ENCODE peak calls at places on chromosome 22, in ten cellular contexts. One of them, this sample, is unnamed.

GRCh38 chr22:23055448-23056179 is 14.7 kb upstream of the GNAZ start:
- DNase-seq in CD4-positive, CD25-positive, alpha-beta regulatory T cell: no peak
- DNase-seq in head of caudate nucleus: no peak
- DNase-seq in hypothalamus: no peak
- DNase-seq in stimulated activated CD8-positive, alpha-beta memory T cell treated with anti-CD3 and anti-CD28 coated beads, Interleukin-2, amount 100 ng/mL, for 48 hours: no peak
- DNase-seq in activated gamma-delta T cell treated with Interleukin-2 at 50 U/mL for 16 hours: no peak
- DNase-seq in stomach: no peak
- DNase-seq in RWPE1: no peak
- DNase-seq in NCI-H2029 treated with DMSO at 0.1 percent for 48 hours: no peak
- DNase-seq in mesenchymal stem cell: no peak
- DNase-seq in this sample: no peak

GRCh38 chr22:27842994-27843431 is 41.5 kb upstream of the MN1 start:
- DNase-seq in CD4-positive, CD25-positive, alpha-beta regulatory T cell: no peak
- DNase-seq in head of caudate nucleus: no peak
- DNase-seq in hypothalamus: no peak
- DNase-seq in stimulated activated CD8-positive, alpha-beta memory T cell treated with anti-CD3 and anti-CD28 coated beads, Interleukin-2, amount 100 ng/mL, for 48 hours: no peak
- DNase-seq in activated gamma-delta T cell treated with Interleukin-2 at 50 U/mL for 16 hours: no peak
- DNase-seq in stomach: no peak
- DNase-seq in RWPE1: no peak
- DNase-seq in NCI-H2029 treated with DMSO at 0.1 percent for 48 hours: no peak
- DNase-seq in mesenchymal stem cell: no peak
- DNase-seq in this sample: peak; percentile 32

GRCh38 chr22:29408925-29409324 is 20.6 kb upstream of the AP1B1 start:
- DNase-seq in CD4-positive, CD25-positive, alpha-beta regulatory T cell: no peak
- DNase-seq in head of caudate nucleus: no peak
- DNase-seq in hypothalamus: no peak
- DNase-seq in stimulated activated CD8-positive, alpha-beta memory T cell treated with anti-CD3 and anti-CD28 coated beads, Interleukin-2, amount 100 ng/mL, for 48 hours: no peak
- DNase-seq in activated gamma-delta T cell treated with Interleukin-2 at 50 U/mL for 16 hours: no peak
- DNase-seq in stomach: no peak
- DNase-seq in RWPE1: no peak
- DNase-seq in NCI-H2029 treated with DMSO at 0.1 percent for 48 hours: no peak
- DNase-seq in mesenchymal stem cell: no peak
- DNase-seq in this sample: no peak

GRCh38 chr22:28829358-28830181 is 29.2 kb upstream of the XBP1 start:
- DNase-seq in CD4-positive, CD25-positive, alpha-beta regulatory T cell: peak; percentile 59
- DNase-seq in head of caudate nucleus: peak; percentile 66
- DNase-seq in hypothalamus: peak; percentile 5
- DNase-seq in stimulated activated CD8-positive, alpha-beta memory T cell treated with anti-CD3 and anti-CD28 coated beads, Interleukin-2, amount 100 ng/mL, for 48 hours: peak; percentile 68
- DNase-seq in activated gamma-delta T cell treated with Interleukin-2 at 50 U/mL for 16 hours: peak; percentile 72
- DNase-seq in stomach: peak; percentile 86
- DNase-seq in RWPE1: peak; percentile 60
- DNase-seq in NCI-H2029 treated with DMSO at 0.1 percent for 48 hours: peak; percentile 33
- DNase-seq in mesenchymal stem cell: peak; percentile 75
- DNase-seq in this sample: peak; percentile 71

GRCh38 chr22:44555597-44555996 is 57.6 kb upstream of the RTL6 start:
- DNase-seq in CD4-positive, CD25-positive, alpha-beta regulatory T cell: no peak
- DNase-seq in head of caudate nucleus: no peak
- DNase-seq in hypothalamus: no peak
- DNase-seq in stimulated activated CD8-positive, alpha-beta memory T cell treated with anti-CD3 and anti-CD28 coated beads, Interleukin-2, amount 100 ng/mL, for 48 hours: no peak
- DNase-seq in activated gamma-delta T cell treated with Interleukin-2 at 50 U/mL for 16 hours: no peak
- DNase-seq in stomach: no peak
- DNase-seq in RWPE1: no peak
- DNase-seq in NCI-H2029 treated with DMSO at 0.1 percent for 48 hours: no peak
- DNase-seq in mesenchymal stem cell: no peak
- DNase-seq in this sample: no peak

GRCh38 chr22:44667829-44668189 is 34.2 kb upstream of the PRR5 start:
- DNase-seq in CD4-positive, CD25-positive, alpha-beta regulatory T cell: peak; percentile 60
- DNase-seq in head of caudate nucleus: peak; percentile 3
- DNase-seq in hypothalamus: no peak
- DNase-seq in stimulated activated CD8-positive, alpha-beta memory T cell treated with anti-CD3 and anti-CD28 coated beads, Interleukin-2, amount 100 ng/mL, for 48 hours: peak; percentile 43
- DNase-seq in activated gamma-delta T cell treated with Interleukin-2 at 50 U/mL for 16 hours: peak; percentile 62
- DNase-seq in stomach: no peak
- DNase-seq in RWPE1: no peak
- DNase-seq in NCI-H2029 treated with DMSO at 0.1 percent for 48 hours: no peak
- DNase-seq in mesenchymal stem cell: no peak
- DNase-seq in this sample: no peak

GRCh38 chr22:35596821-35597220 is 20.3 kb downstream of the MB start:
- DNase-seq in CD4-positive, CD25-positive, alpha-beta regulatory T cell: no peak
- DNase-seq in head of caudate nucleus: no peak
- DNase-seq in hypothalamus: no peak
- DNase-seq in stimulated activated CD8-positive, alpha-beta memory T cell treated with anti-CD3 and anti-CD28 coated beads, Interleukin-2, amount 100 ng/mL, for 48 hours: no peak
- DNase-seq in activated gamma-delta T cell treated with Interleukin-2 at 50 U/mL for 16 hours: no peak
- DNase-seq in stomach: no peak
- DNase-seq in RWPE1: no peak
- DNase-seq in NCI-H2029 treated with DMSO at 0.1 percent for 48 hours: no peak
- DNase-seq in mesenchymal stem cell: no peak
- DNase-seq in this sample: peak; percentile 84

GRCh38 chr22:45578524-45579147 is 76.0 kb downstream of the FBLN1 start:
- DNase-seq in CD4-positive, CD25-positive, alpha-beta regulatory T cell: no peak
- DNase-seq in head of caudate nucleus: no peak
- DNase-seq in hypothalamus: no peak
- DNase-seq in stimulated activated CD8-positive, alpha-beta memory T cell treated with anti-CD3 and anti-CD28 coated beads, Interleukin-2, amount 100 ng/mL, for 48 hours: no peak
- DNase-seq in activated gamma-delta T cell treated with Interleukin-2 at 50 U/mL for 16 hours: no peak
- DNase-seq in stomach: no peak
- DNase-seq in RWPE1: no peak
- DNase-seq in NCI-H2029 treated with DMSO at 0.1 percent for 48 hours: no peak
- DNase-seq in mesenchymal stem cell: no peak
- DNase-seq in this sample: no peak

GRCh38 chr22:50009765-50010675 is 2.5 kb downstream of the IL17REL start:
- DNase-seq in CD4-positive, CD25-positive, alpha-beta regulatory T cell: no peak
- DNase-seq in head of caudate nucleus: no peak
- DNase-seq in hypothalamus: no peak
- DNase-seq in stimulated activated CD8-positive, alpha-beta memory T cell treated with anti-CD3 and anti-CD28 coated beads, Interleukin-2, amount 100 ng/mL, for 48 hours: no peak
- DNase-seq in activated gamma-delta T cell treated with Interleukin-2 at 50 U/mL for 16 hours: no peak
- DNase-seq in stomach: no peak
- DNase-seq in RWPE1: no peak
- DNase-seq in NCI-H2029 treated with DMSO at 0.1 percent for 48 hours: no peak
- DNase-seq in mesenchymal stem cell: no peak
- DNase-seq in this sample: no peak

GRCh38 chr22:50118557-50119168 is 28.9 kb downstream of the MOV10L1 start:
- DNase-seq in CD4-positive, CD25-positive, alpha-beta regulatory T cell: no peak
- DNase-seq in head of caudate nucleus: no peak
- DNase-seq in hypothalamus: no peak
- DNase-seq in stimulated activated CD8-positive, alpha-beta memory T cell treated with anti-CD3 and anti-CD28 coated beads, Interleukin-2, amount 100 ng/mL, for 48 hours: no peak
- DNase-seq in activated gamma-delta T cell treated with Interleukin-2 at 50 U/mL for 16 hours: no peak
- DNase-seq in stomach: no peak
- DNase-seq in RWPE1: no peak
- DNase-seq in NCI-H2029 treated with DMSO at 0.1 percent for 48 hours: no peak
- DNase-seq in mesenchymal stem cell: peak; percentile 99
- DNase-seq in this sample: peak; percentile 100

GRCh38 chr22:20550057-20550817 is 42.8 kb downstream of the MED15 start:
- DNase-seq in CD4-positive, CD25-positive, alpha-beta regulatory T cell: no peak
- DNase-seq in head of caudate nucleus: no peak
- DNase-seq in hypothalamus: no peak
- DNase-seq in stimulated activated CD8-positive, alpha-beta memory T cell treated with anti-CD3 and anti-CD28 coated beads, Interleukin-2, amount 100 ng/mL, for 48 hours: no peak
- DNase-seq in activated gamma-delta T cell treated with Interleukin-2 at 50 U/mL for 16 hours: no peak
- DNase-seq in stomach: no peak
- DNase-seq in RWPE1: no peak
- DNase-seq in NCI-H2029 treated with DMSO at 0.1 percent for 48 hours: no peak
- DNase-seq in mesenchymal stem cell: no peak
- DNase-seq in this sample: no peak

GRCh38 chr22:28442951-28443876 is 236.4 kb downstream of the TTC28 start:
- DNase-seq in CD4-positive, CD25-positive, alpha-beta regulatory T cell: no peak
- DNase-seq in head of caudate nucleus: peak; percentile 76
- DNase-seq in hypothalamus: peak; percentile 22
- DNase-seq in stimulated activated CD8-positive, alpha-beta memory T cell treated with anti-CD3 and anti-CD28 coated beads, Interleukin-2, amount 100 ng/mL, for 48 hours: no peak
- DNase-seq in activated gamma-delta T cell treated with Interleukin-2 at 50 U/mL for 16 hours: peak; percentile 15
- DNase-seq in stomach: peak; percentile 62
- DNase-seq in RWPE1: peak; percentile 41
- DNase-seq in NCI-H2029 treated with DMSO at 0.1 percent for 48 hours: no peak
- DNase-seq in mesenchymal stem cell: peak; percentile 71
- DNase-seq in this sample: peak; percentile 79

GRCh38 chr22:43378011-43378704 is 33.7 kb upstream of the MPPED1 start:
- DNase-seq in CD4-positive, CD25-positive, alpha-beta regulatory T cell: no peak
- DNase-seq in head of caudate nucleus: no peak
- DNase-seq in hypothalamus: no peak
- DNase-seq in stimulated activated CD8-positive, alpha-beta memory T cell treated with anti-CD3 and anti-CD28 coated beads, Interleukin-2, amount 100 ng/mL, for 48 hours: no peak
- DNase-seq in activated gamma-delta T cell treated with Interleukin-2 at 50 U/mL for 16 hours: no peak
- DNase-seq in stomach: peak; percentile 65
- DNase-seq in RWPE1: no peak
- DNase-seq in NCI-H2029 treated with DMSO at 0.1 percent for 48 hours: peak; percentile 30
- DNase-seq in mesenchymal stem cell: peak; percentile 79
- DNase-seq in this sample: peak; percentile 72

GRCh38 chr22:20571531-20572007 is 64.2 kb downstream of the MED15 start:
- DNase-seq in CD4-positive, CD25-positive, alpha-beta regulatory T cell: peak; percentile 49
- DNase-seq in head of caudate nucleus: no peak
- DNase-seq in hypothalamus: no peak
- DNase-seq in stimulated activated CD8-positive, alpha-beta memory T cell treated with anti-CD3 and anti-CD28 coated beads, Interleukin-2, amount 100 ng/mL, for 48 hours: peak; percentile 58
- DNase-seq in activated gamma-delta T cell treated with Interleukin-2 at 50 U/mL for 16 hours: peak; percentile 74
- DNase-seq in stomach: peak; percentile 43
- DNase-seq in RWPE1: no peak
- DNase-seq in NCI-H2029 treated with DMSO at 0.1 percent for 48 hours: no peak
- DNase-seq in mesenchymal stem cell: peak; percentile 38
- DNase-seq in this sample: no peak

GRCh38 chr22:41501209-41501608 is 32.3 kb downstream of the ACO2 start:
- DNase-seq in CD4-positive, CD25-positive, alpha-beta regulatory T cell: no peak
- DNase-seq in head of caudate nucleus: no peak
- DNase-seq in hypothalamus: no peak
- DNase-seq in stimulated activated CD8-positive, alpha-beta memory T cell treated with anti-CD3 and anti-CD28 coated beads, Interleukin-2, amount 100 ng/mL, for 48 hours: no peak
- DNase-seq in activated gamma-delta T cell treated with Interleukin-2 at 50 U/mL for 16 hours: no peak
- DNase-seq in stomach: no peak
- DNase-seq in RWPE1: no peak
- DNase-seq in NCI-H2029 treated with DMSO at 0.1 percent for 48 hours: no peak
- DNase-seq in mesenchymal stem cell: no peak
- DNase-seq in this sample: peak; percentile 26

GRCh38 chr22:48779661-48780596 is 1047.7 kb downstream of the BRD1 start:
- DNase-seq in CD4-positive, CD25-positive, alpha-beta regulatory T cell: no peak
- DNase-seq in head of caudate nucleus: no peak
- DNase-seq in hypothalamus: no peak
- DNase-seq in stimulated activated CD8-positive, alpha-beta memory T cell treated with anti-CD3 and anti-CD28 coated beads, Interleukin-2, amount 100 ng/mL, for 48 hours: no peak
- DNase-seq in activated gamma-delta T cell treated with Interleukin-2 at 50 U/mL for 16 hours: no peak
- DNase-seq in stomach: no peak
- DNase-seq in RWPE1: no peak
- DNase-seq in NCI-H2029 treated with DMSO at 0.1 percent for 48 hours: no peak
- DNase-seq in mesenchymal stem cell: no peak
- DNase-seq in this sample: no peak

GRCh38 chr22:22855617-22856308 is 31.9 kb upstream of the IGLL5 start:
- DNase-seq in CD4-positive, CD25-positive, alpha-beta regulatory T cell: no peak
- DNase-seq in head of caudate nucleus: no peak
- DNase-seq in hypothalamus: no peak
- DNase-seq in stimulated activated CD8-positive, alpha-beta memory T cell treated with anti-CD3 and anti-CD28 coated beads, Interleukin-2, amount 100 ng/mL, for 48 hours: peak; percentile 36
- DNase-seq in activated gamma-delta T cell treated with Interleukin-2 at 50 U/mL for 16 hours: peak; percentile 41
- DNase-seq in stomach: no peak
- DNase-seq in RWPE1: peak; percentile 3
- DNase-seq in NCI-H2029 treated with DMSO at 0.1 percent for 48 hours: no peak
- DNase-seq in mesenchymal stem cell: no peak
- DNase-seq in this sample: no peak

GRCh38 chr22:29380032-29380781 is 8.2 kb downstream of the AP1B1 start:
- DNase-seq in CD4-positive, CD25-positive, alpha-beta regulatory T cell: no peak
- DNase-seq in head of caudate nucleus: no peak
- DNase-seq in hypothalamus: no peak
- DNase-seq in stimulated activated CD8-positive, alpha-beta memory T cell treated with anti-CD3 and anti-CD28 coated beads, Interleukin-2, amount 100 ng/mL, for 48 hours: no peak
- DNase-seq in activated gamma-delta T cell treated with Interleukin-2 at 50 U/mL for 16 hours: no peak
- DNase-seq in stomach: no peak
- DNase-seq in RWPE1: peak; percentile 50
- DNase-seq in NCI-H2029 treated with DMSO at 0.1 percent for 48 hours: no peak
- DNase-seq in mesenchymal stem cell: peak; percentile 15
- DNase-seq in this sample: no peak

GRCh38 chr22:27850000-27850465 is 48.5 kb upstream of the MN1 start:
- DNase-seq in CD4-positive, CD25-positive, alpha-beta regulatory T cell: no peak
- DNase-seq in head of caudate nucleus: no peak
- DNase-seq in hypothalamus: no peak
- DNase-seq in stimulated activated CD8-positive, alpha-beta memory T cell treated with anti-CD3 and anti-CD28 coated beads, Interleukin-2, amount 100 ng/mL, for 48 hours: no peak
- DNase-seq in activated gamma-delta T cell treated with Interleukin-2 at 50 U/mL for 16 hours: no peak
- DNase-seq in stomach: peak; percentile 70
- DNase-seq in RWPE1: no peak
- DNase-seq in NCI-H2029 treated with DMSO at 0.1 percent for 48 hours: no peak
- DNase-seq in mesenchymal stem cell: no peak
- DNase-seq in this sample: no peak